ENCODE peak calls at places on chromosomes 16 and 17, in ten cellular contexts. One of them, this sample, is unnamed.

GRCh38 chr17:21098934-21099687 is 27.7 kb upstream of the DHRS7B start:
- DNase-seq in T-helper 9 cell: peak
- DNase-seq in endodermal cell: peak
- DNase-seq in naive thymus-derived CD8-positive, alpha-beta T cell: peak
- DNase-seq in substantia nigra: peak
- DNase-seq in stimulated activated CD4-positive, alpha-beta T cell treated with anti-CD3 and anti-CD28 coated beads, Interleukin-15, amount 100 ng/mL, for 1 hour: peak
- DNase-seq in EL: peak
- DNase-seq in T-helper 2 cell: peak
- DNase-seq in activated CD8-positive, alpha-beta memory T cell treated with anti-CD3 and anti-CD28 coated beads, Interleukin-2, amount 50 U/mL, for 4 hours: peak
- DNase-seq in epithelial cell of proximal tubule: peak
- DNase-seq in this sample: peak

GRCh38 chr16:85783441-85783840 is 15.9 kb downstream of the EMC8 start:
- DNase-seq in T-helper 9 cell: no peak
- DNase-seq in endodermal cell: no peak
- DNase-seq in naive thymus-derived CD8-positive, alpha-beta T cell: no peak
- DNase-seq in substantia nigra: no peak
- DNase-seq in stimulated activated CD4-positive, alpha-beta T cell treated with anti-CD3 and anti-CD28 coated beads, Interleukin-15, amount 100 ng/mL, for 1 hour: no peak
- DNase-seq in EL: no peak
- DNase-seq in T-helper 2 cell: no peak
- DNase-seq in activated CD8-positive, alpha-beta memory T cell treated with anti-CD3 and anti-CD28 coated beads, Interleukin-2, amount 50 U/mL, for 4 hours: no peak
- DNase-seq in epithelial cell of proximal tubule: no peak
- DNase-seq in this sample: no peak

GRCh38 chr17:30336369-30337171 is 2.7 kb upstream of the TMIGD1 start:
- DNase-seq in T-helper 9 cell: peak
- DNase-seq in endodermal cell: peak
- DNase-seq in naive thymus-derived CD8-positive, alpha-beta T cell: peak
- DNase-seq in substantia nigra: no peak
- DNase-seq in stimulated activated CD4-positive, alpha-beta T cell treated with anti-CD3 and anti-CD28 coated beads, Interleukin-15, amount 100 ng/mL, for 1 hour: peak
- DNase-seq in EL: peak
- DNase-seq in T-helper 2 cell: peak
- DNase-seq in activated CD8-positive, alpha-beta memory T cell treated with anti-CD3 and anti-CD28 coated beads, Interleukin-2, amount 50 U/mL, for 4 hours: peak
- DNase-seq in epithelial cell of proximal tubule: peak
- DNase-seq in this sample: peak

GRCh38 chr17:65572581-65573282 is 11.3 kb upstream of the AXIN2 start:
- DNase-seq in T-helper 9 cell: no peak
- DNase-seq in endodermal cell: peak
- DNase-seq in naive thymus-derived CD8-positive, alpha-beta T cell: no peak
- DNase-seq in substantia nigra: no peak
- DNase-seq in stimulated activated CD4-positive, alpha-beta T cell treated with anti-CD3 and anti-CD28 coated beads, Interleukin-15, amount 100 ng/mL, for 1 hour: no peak
- DNase-seq in EL: no peak
- DNase-seq in T-helper 2 cell: no peak
- DNase-seq in activated CD8-positive, alpha-beta memory T cell treated with anti-CD3 and anti-CD28 coated beads, Interleukin-2, amount 50 U/mL, for 4 hours: no peak
- DNase-seq in epithelial cell of proximal tubule: no peak
- DNase-seq in this sample: no peak

GRCh38 chr16:24635900-24636610 is 93.4 kb upstream of the TNRC6A start:
- DNase-seq in T-helper 9 cell: no peak
- DNase-seq in endodermal cell: no peak
- DNase-seq in naive thymus-derived CD8-positive, alpha-beta T cell: no peak
- DNase-seq in substantia nigra: peak
- DNase-seq in stimulated activated CD4-positive, alpha-beta T cell treated with anti-CD3 and anti-CD28 coated beads, Interleukin-15, amount 100 ng/mL, for 1 hour: no peak
- DNase-seq in EL: peak
- DNase-seq in T-helper 2 cell: no peak
- DNase-seq in activated CD8-positive, alpha-beta memory T cell treated with anti-CD3 and anti-CD28 coated beads, Interleukin-2, amount 50 U/mL, for 4 hours: no peak
- DNase-seq in epithelial cell of proximal tubule: peak
- DNase-seq in this sample: no peak

GRCh38 chr17:27878776-27879562 is 14.2 kb downstream of the LYRM9 start:
- DNase-seq in T-helper 9 cell: no peak
- DNase-seq in endodermal cell: no peak
- DNase-seq in naive thymus-derived CD8-positive, alpha-beta T cell: peak
- DNase-seq in substantia nigra: no peak
- DNase-seq in stimulated activated CD4-positive, alpha-beta T cell treated with anti-CD3 and anti-CD28 coated beads, Interleukin-15, amount 100 ng/mL, for 1 hour: no peak
- DNase-seq in EL: no peak
- DNase-seq in T-helper 2 cell: no peak
- DNase-seq in activated CD8-positive, alpha-beta memory T cell treated with anti-CD3 and anti-CD28 coated beads, Interleukin-2, amount 50 U/mL, for 4 hours: peak
- DNase-seq in epithelial cell of proximal tubule: no peak
- DNase-seq in this sample: no peak

GRCh38 chr17:28151001-28151400 is 108.5 kb downstream of the NLK start:
- DNase-seq in T-helper 9 cell: no peak
- DNase-seq in endodermal cell: no peak
- DNase-seq in naive thymus-derived CD8-positive, alpha-beta T cell: no peak
- DNase-seq in substantia nigra: no peak
- DNase-seq in stimulated activated CD4-positive, alpha-beta T cell treated with anti-CD3 and anti-CD28 coated beads, Interleukin-15, amount 100 ng/mL, for 1 hour: no peak
- DNase-seq in EL: no peak
- DNase-seq in T-helper 2 cell: no peak
- DNase-seq in activated CD8-positive, alpha-beta memory T cell treated with anti-CD3 and anti-CD28 coated beads, Interleukin-2, amount 50 U/mL, for 4 hours: no peak
- DNase-seq in epithelial cell of proximal tubule: no peak
- DNase-seq in this sample: no peak

GRCh38 chr17:628507-628941 is 86.1 kb downstream of the VPS53 start:
- DNase-seq in T-helper 9 cell: no peak
- DNase-seq in endodermal cell: no peak
- DNase-seq in naive thymus-derived CD8-positive, alpha-beta T cell: no peak
- DNase-seq in substantia nigra: no peak
- DNase-seq in stimulated activated CD4-positive, alpha-beta T cell treated with anti-CD3 and anti-CD28 coated beads, Interleukin-15, amount 100 ng/mL, for 1 hour: no peak
- DNase-seq in EL: no peak
- DNase-seq in T-helper 2 cell: no peak
- DNase-seq in activated CD8-positive, alpha-beta memory T cell treated with anti-CD3 and anti-CD28 coated beads, Interleukin-2, amount 50 U/mL, for 4 hours: no peak
- DNase-seq in epithelial cell of proximal tubule: no peak
- DNase-seq in this sample: no peak

GRCh38 chr16:30651124-30652004 is 604 bp downstream of the PRR14 start:
- DNase-seq in T-helper 9 cell: peak
- DNase-seq in endodermal cell: peak
- DNase-seq in naive thymus-derived CD8-positive, alpha-beta T cell: peak
- DNase-seq in substantia nigra: peak
- DNase-seq in stimulated activated CD4-positive, alpha-beta T cell treated with anti-CD3 and anti-CD28 coated beads, Interleukin-15, amount 100 ng/mL, for 1 hour: peak
- DNase-seq in EL: peak
- DNase-seq in T-helper 2 cell: peak
- DNase-seq in activated CD8-positive, alpha-beta memory T cell treated with anti-CD3 and anti-CD28 coated beads, Interleukin-2, amount 50 U/mL, for 4 hours: peak
- DNase-seq in epithelial cell of proximal tubule: no peak
- DNase-seq in this sample: peak

GRCh38 chr16:9139965-9140364 is 48.5 kb downstream of the HAPSTR1 start:
- DNase-seq in T-helper 9 cell: no peak
- DNase-seq in endodermal cell: peak
- DNase-seq in naive thymus-derived CD8-positive, alpha-beta T cell: no peak
- DNase-seq in substantia nigra: no peak
- DNase-seq in stimulated activated CD4-positive, alpha-beta T cell treated with anti-CD3 and anti-CD28 coated beads, Interleukin-15, amount 100 ng/mL, for 1 hour: no peak
- DNase-seq in EL: peak
- DNase-seq in T-helper 2 cell: no peak
- DNase-seq in activated CD8-positive, alpha-beta memory T cell treated with anti-CD3 and anti-CD28 coated beads, Interleukin-2, amount 50 U/mL, for 4 hours: no peak
- DNase-seq in epithelial cell of proximal tubule: no peak
- DNase-seq in this sample: no peak

GRCh38 chr16:3127745-3128144 is 7.1 kb upstream of the ZNF213 start:
- DNase-seq in T-helper 9 cell: no peak
- DNase-seq in endodermal cell: peak
- DNase-seq in naive thymus-derived CD8-positive, alpha-beta T cell: no peak
- DNase-seq in substantia nigra: no peak
- DNase-seq in stimulated activated CD4-positive, alpha-beta T cell treated with anti-CD3 and anti-CD28 coated beads, Interleukin-15, amount 100 ng/mL, for 1 hour: no peak
- DNase-seq in EL: no peak
- DNase-seq in T-helper 2 cell: no peak
- DNase-seq in activated CD8-positive, alpha-beta memory T cell treated with anti-CD3 and anti-CD28 coated beads, Interleukin-2, amount 50 U/mL, for 4 hours: no peak
- DNase-seq in epithelial cell of proximal tubule: no peak
- DNase-seq in this sample: no peak

GRCh38 chr16:51116353-51116752 is 34.7 kb downstream of the SALL1 start:
- DNase-seq in T-helper 9 cell: no peak
- DNase-seq in endodermal cell: no peak
- DNase-seq in naive thymus-derived CD8-positive, alpha-beta T cell: no peak
- DNase-seq in substantia nigra: no peak
- DNase-seq in stimulated activated CD4-positive, alpha-beta T cell treated with anti-CD3 and anti-CD28 coated beads, Interleukin-15, amount 100 ng/mL, for 1 hour: no peak
- DNase-seq in EL: no peak
- DNase-seq in T-helper 2 cell: no peak
- DNase-seq in activated CD8-positive, alpha-beta memory T cell treated with anti-CD3 and anti-CD28 coated beads, Interleukin-2, amount 50 U/mL, for 4 hours: no peak
- DNase-seq in epithelial cell of proximal tubule: no peak
- DNase-seq in this sample: no peak

GRCh38 chr16:85361441-85362118 is 249.3 kb upstream of the CIBAR2 start:
- DNase-seq in T-helper 9 cell: no peak
- DNase-seq in endodermal cell: no peak
- DNase-seq in naive thymus-derived CD8-positive, alpha-beta T cell: no peak
- DNase-seq in substantia nigra: no peak
- DNase-seq in stimulated activated CD4-positive, alpha-beta T cell treated with anti-CD3 and anti-CD28 coated beads, Interleukin-15, amount 100 ng/mL, for 1 hour: no peak
- DNase-seq in EL: no peak
- DNase-seq in T-helper 2 cell: no peak
- DNase-seq in activated CD8-positive, alpha-beta memory T cell treated with anti-CD3 and anti-CD28 coated beads, Interleukin-2, amount 50 U/mL, for 4 hours: no peak
- DNase-seq in epithelial cell of proximal tubule: no peak
- DNase-seq in this sample: no peak

GRCh38 chr17:69175812-69176517 is 34.3 kb upstream of the ABCA6 start:
- DNase-seq in T-helper 9 cell: no peak
- DNase-seq in endodermal cell: no peak
- DNase-seq in naive thymus-derived CD8-positive, alpha-beta T cell: no peak
- DNase-seq in substantia nigra: no peak
- DNase-seq in stimulated activated CD4-positive, alpha-beta T cell treated with anti-CD3 and anti-CD28 coated beads, Interleukin-15, amount 100 ng/mL, for 1 hour: no peak
- DNase-seq in EL: peak
- DNase-seq in T-helper 2 cell: no peak
- DNase-seq in activated CD8-positive, alpha-beta memory T cell treated with anti-CD3 and anti-CD28 coated beads, Interleukin-2, amount 50 U/mL, for 4 hours: no peak
- DNase-seq in epithelial cell of proximal tubule: peak
- DNase-seq in this sample: no peak

GRCh38 chr17:73017653-73018052 is 74.8 kb downstream of the SLC39A11 start:
- DNase-seq in T-helper 9 cell: no peak
- DNase-seq in endodermal cell: no peak
- DNase-seq in naive thymus-derived CD8-positive, alpha-beta T cell: no peak
- DNase-seq in substantia nigra: no peak
- DNase-seq in stimulated activated CD4-positive, alpha-beta T cell treated with anti-CD3 and anti-CD28 coated beads, Interleukin-15, amount 100 ng/mL, for 1 hour: no peak
- DNase-seq in EL: peak
- DNase-seq in T-helper 2 cell: no peak
- DNase-seq in activated CD8-positive, alpha-beta memory T cell treated with anti-CD3 and anti-CD28 coated beads, Interleukin-2, amount 50 U/mL, for 4 hours: no peak
- DNase-seq in epithelial cell of proximal tubule: no peak
- DNase-seq in this sample: no peak

GRCh38 chr17:41579484-41580243 is 7.0 kb downstream of the KRT14 start:
- DNase-seq in T-helper 9 cell: peak
- DNase-seq in endodermal cell: peak
- DNase-seq in naive thymus-derived CD8-positive, alpha-beta T cell: peak
- DNase-seq in substantia nigra: peak
- DNase-seq in stimulated activated CD4-positive, alpha-beta T cell treated with anti-CD3 and anti-CD28 coated beads, Interleukin-15, amount 100 ng/mL, for 1 hour: peak
- DNase-seq in EL: peak
- DNase-seq in T-helper 2 cell: peak
- DNase-seq in activated CD8-positive, alpha-beta memory T cell treated with anti-CD3 and anti-CD28 coated beads, Interleukin-2, amount 50 U/mL, for 4 hours: peak
- DNase-seq in epithelial cell of proximal tubule: peak
- DNase-seq in this sample: peak

GRCh38 chr16:57639172-57639571 is 10.7 kb downstream of the ADGRG1 start:
- DNase-seq in T-helper 9 cell: no peak
- DNase-seq in endodermal cell: peak
- DNase-seq in naive thymus-derived CD8-positive, alpha-beta T cell: peak
- DNase-seq in substantia nigra: peak
- DNase-seq in stimulated activated CD4-positive, alpha-beta T cell treated with anti-CD3 and anti-CD28 coated beads, Interleukin-15, amount 100 ng/mL, for 1 hour: no peak
- DNase-seq in EL: no peak
- DNase-seq in T-helper 2 cell: no peak
- DNase-seq in activated CD8-positive, alpha-beta memory T cell treated with anti-CD3 and anti-CD28 coated beads, Interleukin-2, amount 50 U/mL, for 4 hours: peak
- DNase-seq in epithelial cell of proximal tubule: no peak
- DNase-seq in this sample: no peak

GRCh38 chr17:44604149-44605115 is 47.1 kb downstream of the FZD2 start:
- DNase-seq in T-helper 9 cell: no peak
- DNase-seq in endodermal cell: no peak
- DNase-seq in naive thymus-derived CD8-positive, alpha-beta T cell: no peak
- DNase-seq in substantia nigra: no peak
- DNase-seq in stimulated activated CD4-positive, alpha-beta T cell treated with anti-CD3 and anti-CD28 coated beads, Interleukin-15, amount 100 ng/mL, for 1 hour: no peak
- DNase-seq in EL: no peak
- DNase-seq in T-helper 2 cell: no peak
- DNase-seq in activated CD8-positive, alpha-beta memory T cell treated with anti-CD3 and anti-CD28 coated beads, Interleukin-2, amount 50 U/mL, for 4 hours: no peak
- DNase-seq in epithelial cell of proximal tubule: no peak
- DNase-seq in this sample: no peak

GRCh38 chr17:77728022-77728671 is 230.4 kb upstream of the TNRC6C start:
- DNase-seq in T-helper 9 cell: no peak
- DNase-seq in endodermal cell: peak
- DNase-seq in naive thymus-derived CD8-positive, alpha-beta T cell: no peak
- DNase-seq in substantia nigra: no peak
- DNase-seq in stimulated activated CD4-positive, alpha-beta T cell treated with anti-CD3 and anti-CD28 coated beads, Interleukin-15, amount 100 ng/mL, for 1 hour: no peak
- DNase-seq in EL: peak
- DNase-seq in T-helper 2 cell: no peak
- DNase-seq in activated CD8-positive, alpha-beta memory T cell treated with anti-CD3 and anti-CD28 coated beads, Interleukin-2, amount 50 U/mL, for 4 hours: no peak
- DNase-seq in epithelial cell of proximal tubule: no peak
- DNase-seq in this sample: no peak

GRCh38 chr17:13600475-13601316 is 1.0 kb downstream of the HS3ST3A1 start:
- DNase-seq in T-helper 9 cell: no peak
- DNase-seq in endodermal cell: peak
- DNase-seq in naive thymus-derived CD8-positive, alpha-beta T cell: no peak
- DNase-seq in substantia nigra: no peak
- DNase-seq in stimulated activated CD4-positive, alpha-beta T cell treated with anti-CD3 and anti-CD28 coated beads, Interleukin-15, amount 100 ng/mL, for 1 hour: no peak
- DNase-seq in EL: peak
- DNase-seq in T-helper 2 cell: no peak
- DNase-seq in activated CD8-positive, alpha-beta memory T cell treated with anti-CD3 and anti-CD28 coated beads, Interleukin-2, amount 50 U/mL, for 4 hours: no peak
- DNase-seq in epithelial cell of proximal tubule: no peak
- DNase-seq in this sample: no peak

GRCh38 chr16:76278976-76279375 is 1.8 kb downstream of the CNTNAP4 start:
- DNase-seq in T-helper 9 cell: no peak
- DNase-seq in endodermal cell: no peak
- DNase-seq in naive thymus-derived CD8-positive, alpha-beta T cell: no peak
- DNase-seq in substantia nigra: no peak
- DNase-seq in stimulated activated CD4-positive, alpha-beta T cell treated with anti-CD3 and anti-CD28 coated beads, Interleukin-15, amount 100 ng/mL, for 1 hour: no peak
- DNase-seq in EL: no peak
- DNase-seq in T-helper 2 cell: no peak
- DNase-seq in activated CD8-positive, alpha-beta memory T cell treated with anti-CD3 and anti-CD28 coated beads, Interleukin-2, amount 50 U/mL, for 4 hours: no peak
- DNase-seq in epithelial cell of proximal tubule: peak
- DNase-seq in this sample: no peak

This sample was measured in activated gamma-delta T cell treated with anti-CD3 and anti-CD28 coated beads, Interleukin-2, amount 50 U/mL, for 16 hours.